ENCODE peak calls at places on chromosome X, in five cellular contexts. K is A549, N is body of pancreas, V is GM23248, I is substantia nigra. G is an unnamed sample.

GRCh38 chrX:47156611-47157520 is 11.8 kb downstream of the RBM10 start:
- DNase-seq in I (no peak), N (no peak), K (no peak), V (no peak), G (no peak)

GRCh38 chrX:22577181-22577580 is 304.5 kb downstream of the CBLL2 start:
- DNase-seq in V (peak; percentile 84), N (no peak), I (no peak), K (no peak), G (peak; percentile 63)

GRCh38 chrX:23493941-23494374 is 159.3 kb downstream of the PTCHD1 start:
- DNase-seq in I (no peak), V (no peak), K (no peak), N (peak; percentile 64), G (peak; percentile 28)

GRCh38 chrX:9342581-9343051 is 122.2 kb upstream of the TBL1X start:
- DNase-seq in K (peak; percentile 84), I (peak; percentile 82), N (peak; percentile 77), V (peak; percentile 81), G (peak; percentile 82)

GRCh38 chrX:44731160-44731559 is 112.7 kb upstream of the DUSP21 start:
- DNase-seq in K (no peak), N (no peak), I (no peak), V (peak; percentile 40), G (peak; percentile 2)

GRCh38 chrX:152139589-152139988 is 1.2 kb upstream of the MAGEA10 start:
- DNase-seq in N (no peak), V (no peak), K (no peak), I (no peak), G (no peak)

GRCh38 chrX:115233497-115234219 is at the start of gene LRCH2:
- DNase-seq in V (peak; percentile 52), K (no peak), I (peak; percentile 34), N (peak; percentile 6), G (peak; percentile 55)

GRCh38 chrX:108126661-108127060 is 35.1 kb downstream of the ATG4A start:
- DNase-seq in N (no peak), V (no peak), K (no peak), I (no peak), G (no peak)

GRCh38 chrX:72394518-72395163 is 88.9 kb upstream of the CITED1 start:
- DNase-seq in V (peak; percentile 77), K (no peak), N (no peak), I (no peak), G (peak; percentile 7)

GRCh38 chrX:37423864-37424569 is 74.9 kb downstream of the PRRG1 start:
- DNase-seq in K (no peak), I (no peak), V (no peak), N (no peak), G (peak; percentile 58)

GRCh38 chrX:139931646-139932076 is 1.2 kb downstream of the ATP11C start:
- DNase-seq in V (no peak), N (no peak), I (no peak), K (no peak), G (no peak)

GRCh38 chrX:24241822-24242648 is 71.8 kb downstream of the SUPT20HL2 start:
- DNase-seq in K (peak; percentile 48), I (no peak), N (peak; percentile 55), V (peak; percentile 41), G (peak; percentile 21)

GRCh38 chrX:106415276-106415895 is 196.4 kb upstream of the RADX start:
- DNase-seq in K (no peak), V (peak; percentile 43), N (peak; percentile 11), I (no peak), G (peak; percentile 0)

GRCh38 chrX:110466790-110467189 is 108.1 kb downstream of the RTL9 start:
- DNase-seq in V (no peak), I (no peak), N (no peak), K (no peak), G (no peak)

GRCh38 chrX:40307871-40308270 is 210.1 kb upstream of the BCOR start:
- DNase-seq in I (no peak), K (no peak), N (no peak), V (no peak), G (no peak)

GRCh38 chrX:13489451-13489850 is 80.0 kb upstream of the EGFL6 start:
- DNase-seq in N (no peak), K (no peak), I (no peak), V (peak; percentile 82), G (peak; percentile 51)

GRCh38 chrX:134520860-134521390 is 61.0 kb downstream of the HPRT1 start:
- DNase-seq in I (no peak), K (peak; percentile 50), V (peak; percentile 65), N (peak; percentile 18), G (peak; percentile 72)

GRCh38 chrX:152641996-152642395 is 4.3 kb downstream of the GABRQ start:
- DNase-seq in V (peak; percentile 21), I (no peak), N (no peak), K (no peak), G (peak; percentile 4)

GRCh38 chrX:45850775-45851433 is 650.2 kb upstream of the DIPK2B start:
- DNase-seq in K (peak; percentile 15), V (peak; percentile 60), I (no peak), N (no peak), G (peak; percentile 46)

GRCh38 chrX:46125139-46125538 is 420.1 kb downstream of the ZNF674 start:
- DNase-seq in V (peak; percentile 2), K (no peak), I (no peak), N (no peak), G (peak; percentile 3)

GRCh38 chrX:34560180-34560579 is 96.9 kb downstream of the TMEM47 start:
- DNase-seq in K (no peak), I (no peak), N (no peak), V (no peak), G (no peak)

GRCh38 chrX:989959-990510 is 222.4 kb downstream of the CRLF2 start:
- DNase-seq in K (peak; percentile 48), I (peak; percentile 90), V (no peak), N (peak; percentile 33), G (peak; percentile 99)

GRCh38 chrX:70445876-70446275 is 1.2 kb downstream of the DLG3 start:
- DNase-seq in V (no peak), N (no peak), I (no peak), K (no peak), G (no peak)

GRCh38 chrX:57286507-57287251 is at the start of gene FAAH2:
- DNase-seq in K (peak; percentile 1), V (no peak), I (no peak), N (peak; percentile 82), G (no peak)

GRCh38 chrX:100928660-100929613 is at the start of gene XKRX:
- DNase-seq in K (peak; percentile 43), I (no peak), V (peak; percentile 53), N (peak; percentile 18), G (peak; percentile 29)

GRCh38 chrX:68175569-68175968 is 257.7 kb downstream of the OPHN1 start:
- DNase-seq in K (no peak), V (peak; percentile 64), N (no peak), I (no peak), G (peak; percentile 29)

GRCh38 chrX:22520128-22520828 is 247.6 kb downstream of the CBLL2 start:
- DNase-seq in K (no peak), N (no peak), I (no peak), V (peak; percentile 10), G (no peak)

GRCh38 chrX:48068096-48068887 is 3.1 kb downstream of the ZNF630 start:
- DNase-seq in K (no peak), N (no peak), V (no peak), I (no peak), G (no peak)

GRCh38 chrX:47687249-47687648 is 28.3 kb upstream of the UXT start:
- DNase-seq in I (no peak), K (no peak), V (no peak), N (no peak), G (no peak)

GRCh38 chrX:21975827-21976226 is 35.3 kb downstream of the SMS start:
- DNase-seq in K (no peak), V (peak; percentile 75), N (no peak), I (no peak), G (peak; percentile 28)

GRCh38 chrX:32408389-32408788 is 803.0 kb downstream of the DMD start:
- DNase-seq in K (no peak), N (no peak), V (no peak), I (no peak), G (no peak)

GRCh38 chrX:40176256-40176978 is 78.7 kb upstream of the BCOR start:
- DNase-seq in V (peak; percentile 66), N (peak; percentile 65), I (no peak), K (peak; percentile 44), G (peak; percentile 37)

G was measured in EL.